ENCODE peak calls at places on chromosome 1, in six cellular contexts. A, X, I, N, K and W are unnamed samples.

GRCh38 chr1:3971981-3972380 is 71.9 kb upstream of the C1orf174 start:
- DNase-seq in A (no peak), X (no peak), I (no peak), N (no peak), K (no peak), W (no peak)

GRCh38 chr1:29122662-29122986 is 1.1 kb downstream of the TMEM200B start:
- DNase-seq in A (peak; percentile 28), X (no peak), I (no peak), N (no peak), K (peak; percentile 50), W (no peak)

GRCh38 chr1:11929849-11930248 is 3.6 kb upstream of the KIAA2013 start:
- DNase-seq in A (no peak), X (no peak), I (no peak), N (no peak), K (no peak), W (no peak)

GRCh38 chr1:220409751-220410370 is 118.1 kb upstream of the MARK1 start:
- DNase-seq in A (no peak), X (no peak), I (no peak), N (no peak), K (no peak), W (no peak)

GRCh38 chr1:29498126-29499100 is 262.1 kb downstream of the PTPRU start:
- DNase-seq in A (no peak), X (no peak), I (no peak), N (no peak), K (no peak), W (no peak)

GRCh38 chr1:185926562-185926961 is 192.4 kb downstream of the HMCN1 start:
- DNase-seq in A (no peak), X (no peak), I (no peak), N (no peak), K (no peak), W (no peak)

GRCh38 chr1:179046808-179047636 is 21.3 kb downstream of the FAM20B start:
- DNase-seq in A (no peak), X (no peak), I (no peak), N (no peak), K (no peak), W (no peak)

GRCh38 chr1:155976913-155977606 is 1.3 kb downstream of the ARHGEF2 start:
- DNase-seq in A (peak; percentile 56), X (peak; percentile 28), I (no peak), N (no peak), K (no peak), W (no peak)

GRCh38 chr1:41660570-41661427 is 176.3 kb upstream of the EDN2 start:
- DNase-seq in A (no peak), X (no peak), I (no peak), N (no peak), K (no peak), W (no peak)

GRCh38 chr1:196734006-196734405 is 40.6 kb upstream of the CFHR3 start:
- DNase-seq in A (no peak), X (no peak), I (no peak), N (no peak), K (no peak), W (no peak)

GRCh38 chr1:50462964-50463363 is 39.7 kb upstream of the DMRTA2 start:
- DNase-seq in A (no peak), X (no peak), I (no peak), N (no peak), K (no peak), W (no peak)

GRCh38 chr1:228737613-228738012 is 2.3 kb downstream of the RHOU start:
- DNase-seq in A (no peak), X (no peak), I (no peak), N (no peak), K (no peak), W (no peak)

GRCh38 chr1:30523055-30524020 is 200.0 kb downstream of the MATN1 start:
- DNase-seq in A (no peak), X (no peak), I (no peak), N (no peak), K (no peak), W (no peak)

GRCh38 chr1:115062542-115063004 is 26.7 kb downstream of the TSPAN2 start:
- DNase-seq in A (peak; percentile 89), X (peak; percentile 86), I (no peak), N (peak; percentile 46), K (peak; percentile 70), W (peak; percentile 89)

GRCh38 chr1:182955596-182956588 is 2.9 kb upstream of the SHCBP1L start:
- DNase-seq in A (no peak), X (no peak), I (no peak), N (no peak), K (no peak), W (no peak)

GRCh38 chr1:65021792-65022191 is 55.4 kb upstream of the JAK1 start:
- DNase-seq in A (no peak), X (no peak), I (no peak), N (no peak), K (no peak), W (no peak)

GRCh38 chr1:19654386-19654785 is 10.3 kb downstream of the NBL1 start:
- DNase-seq in A (peak; percentile 7), X (no peak), I (no peak), N (no peak), K (no peak), W (no peak)

GRCh38 chr1:25197235-25197930 is 34.9 kb downstream of the SYF2 start:
- DNase-seq in A (no peak), X (no peak), I (no peak), N (no peak), K (no peak), W (no peak)

GRCh38 chr1:189597083-189597482 is 880.6 kb downstream of the BRINP3 start:
- DNase-seq in A (peak; percentile 43), X (no peak), I (no peak), N (no peak), K (peak; percentile 47), W (no peak)

GRCh38 chr1:2240251-2241156 is 12.4 kb downstream of the SKI start:
- DNase-seq in A (peak; percentile 86), X (peak; percentile 51), I (no peak), N (no peak), K (peak; percentile 96), W (no peak)

GRCh38 chr1:61083014-61083798 is 845 bp downstream of the NFIA start:
- DNase-seq in A (peak; percentile 28), X (peak; percentile 6), I (peak; percentile 59), N (no peak), K (peak; percentile 61), W (no peak)

GRCh38 chr1:228452194-228453021 is 34.8 kb upstream of the RNF187 start:
- DNase-seq in A (no peak), X (no peak), I (no peak), N (no peak), K (no peak), W (no peak)

GRCh38 chr1:23864801-23865542 is 3.1 kb downstream of the FUCA1 start:
- DNase-seq in A (no peak), X (no peak), I (no peak), N (no peak), K (no peak), W (no peak)

GRCh38 chr1:204520834-204521709 is 4.9 kb downstream of the MDM4 start:
- DNase-seq in A (no peak), X (peak; percentile 61), I (no peak), N (no peak), K (no peak), W (peak; percentile 40)

GRCh38 chr1:8026976-8027747 is 1.1 kb upstream of the ERRFI1 start:
- DNase-seq in A (peak; percentile 71), X (no peak), I (no peak), N (no peak), K (peak; percentile 77), W (no peak)

GRCh38 chr1:242454262-242455051 is 70.0 kb downstream of the PLD5 start:
- DNase-seq in A (peak; percentile 49), X (no peak), I (no peak), N (no peak), K (no peak), W (no peak)

GRCh38 chr1:150963535-150964489 is 10.8 kb downstream of the CERS2 start:
- DNase-seq in A (no peak), X (no peak), I (no peak), N (no peak), K (no peak), W (no peak)

GRCh38 chr1:240575976-240576666 is 35.8 kb downstream of the GREM2 start:
- DNase-seq in A (peak; percentile 9), X (peak; percentile 22), I (no peak), N (no peak), K (no peak), W (peak; percentile 1)

GRCh38 chr1:37922767-37923550 is 23.9 kb downstream of the INPP5B start:
- DNase-seq in A (no peak), X (no peak), I (no peak), N (no peak), K (no peak), W (no peak)